ENCODE peak calls at places on chromosomes 2 and 18, in six cellular contexts. M is astrocyte, C is IMR-90, R is endothelial cell of umbilical vein, G is K562, L is osteoblast. W is an unnamed sample.

GRCh38 chr18:42290318-42291307 is 335.6 kb downstream of the PIK3C3 start:
- DNase-seq in M (no peak), C (no peak), R (no peak), G (no peak), L (no peak), W (no peak)

GRCh38 chr2:60531638-60532216 is 21.7 kb downstream of the BCL11A start:
- DNase-seq in M (no peak), C (no peak), R (no peak), G (no peak), L (no peak), W (no peak)

GRCh38 chr2:178756343-178756742 is 50.9 kb downstream of the TTN start:
- DNase-seq in M (peak; percentile 11), C (no peak), R (no peak), G (no peak), L (no peak), W (no peak)

GRCh38 chr2:216118474-216118873 is 9.3 kb downstream of the XRCC5 start:
- DNase-seq in M (no peak), C (peak; percentile 61), R (no peak), G (no peak), L (no peak), W (peak; percentile 28)

GRCh38 chr2:63347361-63347760 is 240.9 kb downstream of the WDPCP start:
- DNase-seq in M (no peak), C (no peak), R (no peak), G (no peak), L (no peak), W (no peak)

GRCh38 chr18:23401400-23402347 is 51.4 kb upstream of the RIOK3 start:
- DNase-seq in M (peak; percentile 69), C (peak; percentile 73), R (peak; percentile 97), G (no peak), L (peak; percentile 74), W (no peak)

GRCh38 chr2:214265991-214266489 is 144.8 kb upstream of the VWC2L start:
- DNase-seq in M (peak; percentile 60), C (peak; percentile 19), R (no peak), G (no peak), L (no peak), W (no peak)

GRCh38 chr2:232310189-232310588 is 68.4 kb upstream of the ALPP start:
- DNase-seq in M (no peak), C (no peak), R (no peak), G (no peak), L (no peak), W (no peak)

GRCh38 chr2:236158969-236159777 is 9.0 kb downstream of the GBX2 start:
- DNase-seq in M (no peak), C (no peak), R (no peak), G (no peak), L (peak; percentile 68), W (no peak)

GRCh38 chr2:125935559-125935958 is 720.4 kb upstream of the GYPC start:
- DNase-seq in M (no peak), C (no peak), R (no peak), G (no peak), L (peak; percentile 15), W (no peak)

GRCh38 chr2:42556351-42556890 is 12.0 kb upstream of the MTA3 start:
- DNase-seq in M (no peak), C (no peak), R (no peak), G (no peak), L (no peak), W (no peak)

GRCh38 chr2:27606611-27607010 is 22.2 kb downstream of the CCDC121 start:
- DNase-seq in M (peak; percentile 51), C (peak; percentile 83), R (no peak), G (no peak), L (peak; percentile 90), W (peak; percentile 52)

GRCh38 chr2:79393806-79394484 is 118.9 kb upstream of the CTNNA2 start:
- DNase-seq in M (peak; percentile 4), C (no peak), R (no peak), G (no peak), L (no peak), W (no peak)

GRCh38 chr2:190882327-190882766 is 1.7 kb downstream of the GLS start:
- DNase-seq in M (no peak), C (no peak), R (peak; percentile 83), G (no peak), L (no peak), W (no peak)

GRCh38 chr18:55869965-55870585 is 282.1 kb upstream of the TCF4 start:
- DNase-seq in M (peak; percentile 25), C (peak; percentile 61), R (no peak), G (no peak), L (peak; percentile 67), W (peak; percentile 83)

GRCh38 chr2:240319221-240319854 is 116.1 kb upstream of the GPC1 start:
- DNase-seq in M (peak; percentile 27), C (peak; percentile 21), R (no peak), G (no peak), L (peak; percentile 80), W (no peak)

DNA sequence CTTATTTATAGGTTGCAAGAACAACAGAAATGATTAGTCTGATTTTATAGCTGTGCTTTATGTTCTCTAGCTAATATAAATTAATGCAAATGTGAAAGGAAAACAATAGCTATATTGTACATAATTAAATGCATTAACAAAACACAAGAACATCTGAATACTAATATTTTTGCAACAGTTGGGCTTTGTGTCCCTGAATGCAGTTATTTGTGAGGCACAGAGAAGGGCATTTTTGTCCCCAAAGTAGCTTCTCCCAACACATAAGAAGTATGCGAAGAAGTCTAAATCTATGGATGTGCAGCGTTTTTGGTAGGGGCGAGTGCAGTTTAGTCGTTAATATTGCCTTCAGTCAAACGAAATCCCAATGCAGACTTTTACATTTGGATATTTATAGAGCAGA is 110.0 kb downstream of the MBP start:
- DNase-seq in M (no peak), C (no peak), R (no peak), G (no peak), L (no peak), W (no peak)
- H3K4me2 ChIP-seq in M (no peak overlapping the region), C (no peak overlapping the region), R (no peak overlapping the region), G (no peak overlapping the region), L (no peak overlapping the region), W (no peak overlapping the region)

DNA sequence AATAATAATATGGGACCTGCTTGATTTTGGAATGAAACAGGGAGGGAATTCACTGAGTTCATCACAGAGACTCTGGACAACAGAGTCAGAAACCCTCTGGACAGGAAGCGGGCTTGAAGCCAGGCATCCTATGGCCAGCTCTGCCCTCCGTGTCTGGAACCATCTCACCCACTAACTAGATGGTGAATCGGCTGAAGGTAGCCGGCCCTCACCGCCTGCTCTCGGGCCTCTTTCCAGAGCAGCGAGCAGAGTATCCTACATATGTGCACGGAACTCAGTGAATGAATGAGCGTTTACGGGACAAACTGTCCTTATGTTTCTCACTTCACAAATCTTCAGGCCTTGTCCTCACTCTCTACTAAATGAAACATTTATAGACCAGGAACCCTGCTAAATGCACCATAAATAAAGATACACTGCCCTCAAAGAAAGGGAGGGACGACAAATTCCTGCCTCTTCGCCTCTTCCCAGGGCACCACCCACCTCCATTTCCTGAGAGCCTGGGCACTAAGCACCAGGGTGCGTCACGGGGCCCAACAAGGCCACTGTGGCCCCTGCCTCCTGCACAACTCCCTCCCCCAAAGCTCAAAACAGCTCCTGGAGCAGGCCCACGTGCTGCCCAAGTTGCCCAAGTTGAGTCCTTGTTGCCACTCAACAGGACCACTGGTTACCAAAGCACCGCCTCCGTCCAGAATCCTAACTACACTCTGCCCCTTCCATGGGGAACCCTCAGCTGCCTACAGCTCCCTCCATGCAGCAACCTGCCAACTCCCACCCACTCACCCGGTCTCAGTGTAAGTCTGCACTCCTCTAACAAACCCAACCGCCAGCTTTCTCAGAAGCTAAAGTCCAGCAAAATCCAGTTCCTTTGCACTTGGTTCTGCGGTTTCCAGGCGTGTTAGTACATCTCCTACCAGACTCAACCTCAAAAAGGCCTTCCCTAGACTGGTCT is 1.7 kb downstream of the TBC1D8 start:
- DNase-seq in M (no peak), C (no peak), R (peak; percentile 29), G (no peak), L (no peak), W (no peak)
- H3K4me3 ChIP-seq in M (no peak overlapping the region), C (no peak overlapping the region), R (peak overlapping the region; percentile 56), G (no peak overlapping the region), L (no peak overlapping the region), W (peak overlapping the region; percentile 76)

DNA sequence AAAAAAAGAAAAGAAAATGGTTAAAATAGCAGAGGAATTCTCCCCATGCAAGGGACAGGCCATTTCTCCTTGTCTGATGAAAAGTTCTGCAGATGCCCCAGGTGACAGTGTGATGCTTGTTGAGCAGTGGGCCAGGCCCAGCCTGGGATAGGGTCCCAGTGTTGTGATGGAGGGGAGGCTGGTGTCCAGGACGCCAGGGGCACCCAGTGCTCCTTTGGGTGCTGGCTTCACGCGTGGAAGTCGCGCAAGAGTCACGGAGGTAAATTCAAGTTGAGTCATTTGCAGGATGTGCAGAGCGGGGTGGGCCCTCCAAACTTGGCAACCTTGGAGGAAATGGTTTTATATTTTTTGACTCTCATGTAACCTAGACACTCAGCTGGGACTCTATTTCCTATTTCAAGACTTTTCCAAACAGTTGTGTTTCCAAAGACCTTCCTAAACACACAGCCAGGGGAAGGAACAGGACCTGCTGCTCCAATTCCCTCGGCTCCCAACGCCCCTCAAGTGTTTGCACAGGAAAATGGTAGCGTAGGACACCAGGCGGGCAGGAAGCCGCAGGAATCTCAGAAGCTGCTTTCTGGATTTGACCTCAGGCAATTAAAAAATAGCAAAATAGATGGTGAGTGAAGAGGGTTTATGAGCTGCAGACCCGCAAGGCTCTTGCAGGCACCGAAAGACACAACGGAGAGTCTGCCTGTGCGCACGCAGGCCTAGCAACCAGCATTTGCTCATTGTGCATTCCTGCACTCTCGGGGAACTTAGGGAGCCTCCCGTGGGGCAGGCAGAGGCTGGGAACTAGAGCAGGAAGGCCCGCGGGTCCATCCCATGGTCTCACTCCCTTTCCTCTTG is 107.1 kb upstream of the ODC1 start:
- DNase-seq in M (no peak), C (no peak), R (peak; percentile 61), G (no peak), L (no peak), W (no peak)
- H3K4me2 ChIP-seq in M (no peak overlapping the region), C (no peak overlapping the region), R (peak overlapping the region; percentile 35), G (no peak overlapping the region), L (no peak overlapping the region), W (no peak overlapping the region)

GRCh38 chr2:11131166-11131920 is 23.9 kb upstream of the SLC66A3 start:
- DNase-seq in M (no peak), C (no peak), R (no peak), G (no peak), L (peak; percentile 36), W (no peak)

GRCh38 chr2:11134349-11134748 is 20.9 kb upstream of the SLC66A3 start:
- DNase-seq in M (no peak), C (no peak), R (no peak), G (no peak), L (no peak), W (no peak)

GRCh38 chr2:11133936-11134320 is 21.3 kb upstream of the SLC66A3 start:
- DNase-seq in M (no peak), C (no peak), R (no peak), G (no peak), L (no peak), W (no peak)

GRCh38 chr2:11132036-11132671 is 23.1 kb upstream of the SLC66A3 start:
- DNase-seq in M (no peak), C (no peak), R (no peak), G (no peak), L (no peak), W (no peak)

DNA sequence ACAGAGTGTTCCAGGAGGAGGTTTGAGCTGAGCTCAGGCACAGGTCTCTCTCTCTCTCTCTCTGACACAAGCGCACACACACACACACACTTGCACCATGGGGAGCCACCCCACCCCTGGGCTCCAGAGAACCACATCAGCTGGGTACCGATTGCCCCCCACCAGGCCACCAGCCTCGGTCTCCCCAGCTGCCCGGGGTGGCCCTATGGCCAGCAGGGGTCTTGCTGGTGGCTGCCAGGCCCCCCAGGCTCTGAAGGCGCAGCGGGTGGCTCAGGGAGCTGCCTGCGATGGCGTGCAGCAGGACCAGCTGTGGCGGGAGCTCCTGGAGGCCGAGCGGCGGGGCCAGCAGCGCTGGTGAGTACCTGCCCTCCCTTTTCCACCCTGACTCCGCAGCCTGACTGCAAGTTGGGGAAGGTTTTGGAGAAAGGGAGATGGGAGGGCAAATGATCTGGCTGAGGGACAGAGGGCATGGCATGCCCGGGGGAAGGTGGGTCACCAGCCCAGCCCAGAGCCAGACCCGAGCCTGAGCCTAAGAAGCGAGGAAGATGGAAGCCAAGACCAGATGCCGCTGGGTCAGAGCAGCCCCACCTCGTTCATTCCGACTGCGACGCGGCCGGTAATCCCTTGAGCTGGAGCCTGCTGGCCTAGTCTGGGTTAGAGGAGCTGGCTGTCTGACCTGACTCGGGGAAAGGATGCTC is 21.9 kb upstream of the SLC66A3 start:
- DNase-seq in M (no peak), C (no peak), R (no peak), G (no peak), L (no peak), W (peak; percentile 55)
- H3K4me3 ChIP-seq in M (peak overlapping the region; percentile 56), C (peak overlapping the region; percentile 48), R (peak overlapping the region; percentile 39), G (peak overlapping the region; percentile 33), L (peak overlapping the region; percentile 82), W (peak overlapping the region; percentile 70)

W was measured in GM23248.